ENCODE peak calls at places on chromosomes 1 and 21, in six cellular contexts. D is CD8-positive, alpha-beta T cell; K is upper lobe of right lung; I is heart left ventricle; N is PC-3; G is A549. U is an unnamed sample.

GRCh38 chr1:184019066-184019465 is 18.5 kb downstream of the COLGALT2 start:
- ATAC-seq in D (no peak), I (no peak), N (no peak), G (no peak), K (no peak), U (peak; percentile 55)

GRCh38 chr21:31874817-31875216 is 2.0 kb downstream of the HUNK start:
- ATAC-seq in N (no peak), D (no peak), G (no peak), K (no peak), I (no peak), U (no peak)

GRCh38 chr1:163361123-163361934 is 39.6 kb downstream of the NUF2 start:
- ATAC-seq in D (no peak), G (peak; percentile 80), I (no peak), N (peak; percentile 83), K (no peak), U (no peak)

GRCh38 chr1:162070094-162070748 is 730 bp downstream of the NOS1AP start:
- ATAC-seq in G (peak; percentile 20), N (peak; percentile 35), K (peak; percentile 68), I (no peak), D (peak; percentile 8), U (no peak)

GRCh38 chr1:10979483-10979920 is 33.0 kb upstream of the TARDBP start:
- ATAC-seq in D (no peak), I (peak; percentile 52), K (peak; percentile 28), G (no peak), N (no peak), U (peak; percentile 53)

GRCh38 chr1:12153181-12153785 is 13.5 kb upstream of the TNFRSF1B start:
- ATAC-seq in D (no peak), N (peak; percentile 82), K (peak; percentile 84), G (peak; percentile 37), I (peak; percentile 79), U (peak; percentile 80)

GRCh38 chr1:115701090-115701489 is 59.3 kb downstream of the VANGL1 start:
- ATAC-seq in G (no peak), D (no peak), I (no peak), N (no peak), K (no peak), U (no peak)

GRCh38 chr1:43699281-43699680 is 8.1 kb upstream of the ST3GAL3 start:
- ATAC-seq in K (no peak), D (no peak), I (no peak), N (no peak), G (no peak), U (no peak)

GRCh38 chr21:29091032-29091431 is 17.6 kb upstream of the CCT8 start:
- ATAC-seq in G (peak; percentile 51), I (no peak), N (peak; percentile 89), D (no peak), K (no peak), U (no peak)

GRCh38 chr1:210377934-210378333 is 49.2 kb downstream of the HHAT start:
- ATAC-seq in K (no peak), N (no peak), I (no peak), G (no peak), D (no peak), U (no peak)

GRCh38 chr21:29943885-29944284 is 4.1 kb upstream of the GRIK1 start:
- ATAC-seq in N (no peak), G (no peak), I (no peak), K (no peak), D (no peak), U (no peak)

GRCh38 chr1:78388275-78388674 is 102.5 kb upstream of the PTGFR start:
- ATAC-seq in D (no peak), N (no peak), G (no peak), K (no peak), I (no peak), U (no peak)

GRCh38 chr1:216051071-216051470 is 372.2 kb downstream of the USH2A start:
- ATAC-seq in G (no peak), K (no peak), N (no peak), I (no peak), D (no peak), U (no peak)

GRCh38 chr1:236795757-236796719 is 946 bp downstream of the MTR start:
- ATAC-seq in D (peak; percentile 35), K (no peak), I (peak; percentile 1), N (peak; percentile 25), G (peak; percentile 52), U (no peak)

GRCh38 chr1:153679337-153680119 is 1.0 kb downstream of the NPR1 start:
- ATAC-seq in G (peak; percentile 66), I (no peak), D (peak; percentile 70), K (peak; percentile 63), N (peak; percentile 11), U (peak; percentile 27)
- TF ChIP-seq CTCF in G (no peak), I (no peak), D (peak; percentile 44), K (no peak), N (no peak), U (no peak)

GRCh38 chr1:240598602-240599001 is 13.4 kb downstream of the GREM2 start:
- ATAC-seq in D (no peak), I (no peak), G (no peak), K (no peak), N (no peak), U (no peak)
- TF ChIP-seq CTCF in D (no peak), I (no peak), G (no peak), K (no peak), N (no peak), U (no peak)

DNA sequence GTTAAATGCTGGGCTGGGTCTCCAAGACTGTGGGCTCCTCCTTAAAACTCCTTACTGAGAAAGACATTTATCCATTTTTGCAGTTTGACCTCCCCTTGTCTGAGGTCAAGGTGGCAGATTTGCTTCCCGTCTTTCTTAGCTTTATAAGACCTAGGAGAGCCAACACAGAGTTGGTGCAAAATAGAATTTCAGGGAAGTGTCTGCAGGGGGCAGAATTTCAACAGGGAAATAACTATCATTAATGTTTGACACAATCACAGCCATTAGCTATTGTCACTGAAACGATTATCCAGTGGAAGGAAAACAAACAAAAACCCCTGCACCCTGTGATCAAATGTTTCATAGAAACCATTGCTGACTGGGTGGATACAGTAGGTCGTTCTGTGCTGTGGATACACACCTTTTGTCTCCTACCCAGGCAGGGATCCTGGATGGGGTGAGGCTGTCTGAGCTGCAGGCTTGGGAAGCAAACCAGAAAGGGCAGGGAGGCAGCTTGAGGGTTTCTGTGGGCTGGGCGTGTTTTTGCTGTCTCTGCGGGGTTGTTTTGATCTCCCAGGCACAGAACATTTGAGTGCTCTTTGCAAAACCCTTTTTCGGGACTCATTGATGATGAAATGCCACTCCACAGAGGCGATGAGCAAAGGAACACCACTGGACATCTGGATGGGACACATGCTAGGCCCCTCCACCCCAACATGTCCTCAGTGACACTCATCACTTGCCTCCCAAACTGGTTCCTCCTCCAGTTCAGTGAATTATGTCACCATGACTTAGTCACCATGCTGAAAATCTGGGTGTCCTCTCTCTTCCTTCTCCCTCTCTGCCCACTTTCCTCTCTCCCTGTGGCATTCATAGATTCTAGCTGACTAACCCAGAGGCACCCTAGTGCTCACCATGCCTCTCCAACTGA is 94.2 kb upstream of the SERBP1 start:
- ATAC-seq in N (no peak), K (peak; percentile 63), I (no peak), D (no peak), G (peak; percentile 33), U (no peak)
- TF ChIP-seq CTCF in N (peak; percentile 58), K (peak; percentile 21), I (no peak), D (no peak), G (no peak), U (no peak)

GRCh38 chr1:206738370-206739366 is 31.9 kb upstream of the IL19 start:
- ATAC-seq in D (no peak), K (peak; percentile 26), N (peak; percentile 68), G (peak; percentile 60), I (no peak), U (no peak)
- TF ChIP-seq CTCF in D (no peak), K (peak; percentile 33), N (peak; percentile 95), G (peak; percentile 51), I (no peak), U (no peak)

GRCh38 chr1:53995683-53996082 is 22.3 kb downstream of the LDLRAD1 start:
- ATAC-seq in K (no peak), G (no peak), N (no peak), I (no peak), D (no peak), U (no peak)

GRCh38 chr1:53986458-53986857 is 31.5 kb downstream of the LDLRAD1 start:
- ATAC-seq in G (no peak), I (no peak), K (no peak), N (no peak), D (peak; percentile 14), U (no peak)

GRCh38 chr1:53998223-53998622 is 19.8 kb downstream of the LDLRAD1 start:
- ATAC-seq in K (no peak), N (no peak), G (no peak), D (no peak), I (no peak), U (no peak)

GRCh38 chr1:53987880-53988279 is 30.1 kb downstream of the LDLRAD1 start:
- ATAC-seq in G (no peak), N (no peak), D (no peak), K (no peak), I (no peak), U (no peak)

GRCh38 chr1:53992085-53992874 is 25.7 kb downstream of the LDLRAD1 start:
- ATAC-seq in G (peak; percentile 92), K (peak; percentile 60), N (no peak), D (no peak), I (no peak), U (no peak)
- TF ChIP-seq CTCF in G (peak; percentile 24), K (no peak), N (peak; percentile 22), D (no peak), I (peak; percentile 18), U (no peak)

DNA sequence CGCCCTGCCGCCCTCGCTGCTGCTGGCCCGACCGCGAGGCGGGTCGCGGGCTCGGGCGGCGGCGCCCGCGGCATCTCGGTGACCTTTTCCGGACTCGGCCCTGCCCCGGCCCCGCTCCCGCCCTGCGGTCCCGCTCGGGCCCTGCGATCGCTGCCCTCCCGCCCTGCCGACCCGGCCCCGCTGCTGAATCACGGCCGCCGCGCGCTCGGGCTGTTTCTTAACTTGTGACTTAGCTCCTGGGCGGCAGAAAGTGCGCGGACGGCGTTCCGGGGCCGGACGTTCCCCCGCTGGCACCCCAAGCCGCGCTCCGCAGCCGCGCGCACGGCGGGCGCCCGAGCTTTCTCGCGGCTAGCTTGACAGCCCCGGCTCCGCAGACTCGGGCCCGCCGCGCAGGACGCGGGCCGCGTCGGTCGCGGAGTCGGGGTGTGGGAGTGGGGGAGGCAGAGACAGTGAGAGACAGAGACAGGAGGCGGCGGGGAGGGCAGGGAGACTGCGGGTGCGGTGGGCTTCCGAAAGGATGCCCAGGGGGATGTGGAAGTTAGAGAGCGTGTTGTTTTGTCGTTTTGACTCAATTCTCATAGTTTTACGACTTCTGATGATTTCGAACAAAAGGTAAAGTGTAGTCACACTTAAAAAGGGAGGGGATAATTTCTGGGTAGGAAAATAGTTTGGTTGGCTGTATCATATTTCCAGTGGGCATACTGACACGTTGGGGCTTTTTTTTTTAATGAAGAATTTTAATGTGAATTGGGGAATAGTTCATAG is 49.7 kb downstream of the PRDM2 start:
- ATAC-seq in G (peak; percentile 43), D (peak; percentile 9), N (peak; percentile 50), K (peak; percentile 65), I (no peak), U (peak; percentile 78)
- TF ChIP-seq CTCF in G (no peak), D (no peak), N (no peak), K (no peak), I (no peak), U (no peak)

GRCh38 chr1:23178931-23179330 is 10.3 kb upstream of the LUZP1 start:
- ATAC-seq in K (no peak), N (peak; percentile 29), I (no peak), D (no peak), G (peak; percentile 72), U (no peak)
- TF ChIP-seq CTCF in K (peak; percentile 18), N (peak; percentile 45), I (no peak), D (no peak), G (no peak), U (no peak)

U was measured in gastroesophageal sphincter.